ENCODE peak calls at places on chromosome 12, in five cellular contexts. One of them, this sample, is unnamed.

GRCh38 chr12:11787921-11788849 is 138.7 kb downstream of the ETV6 start:
- DNase-seq in NB4: no peak
- DNase-seq in CD8-positive, alpha-beta T cell: no peak
- DNase-seq in A673: peak
- DNase-seq in mammary epithelial cell: no peak
- DNase-seq in this sample: no peak

GRCh38 chr12:632102-632696 is 31.0 kb downstream of the NINJ2 start:
- DNase-seq in CD8-positive, alpha-beta T cell: no peak
- DNase-seq in A673: no peak
- DNase-seq in mammary epithelial cell: peak
- DNase-seq in NB4: peak
- DNase-seq in this sample: peak

GRCh38 chr12:90253142-90253541 is 544.5 kb upstream of the ATP2B1 start:
- DNase-seq in CD8-positive, alpha-beta T cell: no peak
- DNase-seq in A673: no peak
- DNase-seq in NB4: peak
- DNase-seq in mammary epithelial cell: no peak
- DNase-seq in this sample: no peak

GRCh38 chr12:32098112-32098511 is 8.5 kb upstream of the BICD1 start:
- DNase-seq in mammary epithelial cell: no peak
- DNase-seq in CD8-positive, alpha-beta T cell: no peak
- DNase-seq in NB4: no peak
- DNase-seq in A673: no peak
- DNase-seq in this sample: no peak

GRCh38 chr12:106248849-106249371 is 1.1 kb upstream of the CKAP4 start:
- DNase-seq in NB4: peak
- DNase-seq in A673: peak
- DNase-seq in mammary epithelial cell: peak
- DNase-seq in CD8-positive, alpha-beta T cell: no peak
- DNase-seq in this sample: no peak

GRCh38 chr12:124351422-124351821 is 56.5 kb downstream of the RFLNA start:
- DNase-seq in A673: no peak
- DNase-seq in NB4: no peak
- DNase-seq in CD8-positive, alpha-beta T cell: no peak
- DNase-seq in mammary epithelial cell: no peak
- DNase-seq in this sample: no peak

GRCh38 chr12:103493199-103493598 is 2.6 kb downstream of the C12orf42 start:
- DNase-seq in mammary epithelial cell: peak
- DNase-seq in A673: no peak
- DNase-seq in CD8-positive, alpha-beta T cell: no peak
- DNase-seq in NB4: no peak
- DNase-seq in this sample: no peak

GRCh38 chr12:107564946-107565345 is 120.7 kb upstream of the PWP1 start:
- DNase-seq in NB4: peak
- DNase-seq in A673: peak
- DNase-seq in mammary epithelial cell: peak
- DNase-seq in CD8-positive, alpha-beta T cell: no peak
- DNase-seq in this sample: no peak

GRCh38 chr12:123655420-123655819 is 15.5 kb upstream of the TCTN2 start:
- DNase-seq in mammary epithelial cell: no peak
- DNase-seq in NB4: no peak
- DNase-seq in A673: no peak
- DNase-seq in CD8-positive, alpha-beta T cell: no peak
- DNase-seq in this sample: no peak

GRCh38 chr12:38921025-38921677 is 15.8 kb upstream of the CPNE8 start:
- DNase-seq in mammary epithelial cell: peak
- DNase-seq in CD8-positive, alpha-beta T cell: no peak
- DNase-seq in A673: peak
- DNase-seq in NB4: peak
- DNase-seq in this sample: no peak

GRCh38 chr12:1812650-1813302 is 7.6 kb upstream of the LRTM2 start:
- DNase-seq in NB4: peak
- DNase-seq in A673: no peak
- DNase-seq in CD8-positive, alpha-beta T cell: no peak
- DNase-seq in mammary epithelial cell: no peak
- DNase-seq in this sample: no peak

GRCh38 chr12:89880695-89881350 is 172.2 kb upstream of the ATP2B1 start:
- DNase-seq in mammary epithelial cell: no peak
- DNase-seq in NB4: peak
- DNase-seq in CD8-positive, alpha-beta T cell: peak
- DNase-seq in A673: no peak
- DNase-seq in this sample: no peak

GRCh38 chr12:46930101-46930500 is 104.3 kb upstream of the SLC38A4 start:
- DNase-seq in CD8-positive, alpha-beta T cell: no peak
- DNase-seq in NB4: no peak
- DNase-seq in A673: no peak
- DNase-seq in mammary epithelial cell: no peak
- DNase-seq in this sample: no peak

GRCh38 chr12:77842430-77842829 is 11.7 kb downstream of the NAV3 start:
- DNase-seq in NB4: no peak
- DNase-seq in A673: no peak
- DNase-seq in CD8-positive, alpha-beta T cell: no peak
- DNase-seq in mammary epithelial cell: peak
- DNase-seq in this sample: peak

GRCh38 chr12:93608313-93608712 is 35.8 kb downstream of the SOCS2 start:
- DNase-seq in CD8-positive, alpha-beta T cell: no peak
- DNase-seq in mammary epithelial cell: no peak
- DNase-seq in A673: no peak
- DNase-seq in NB4: no peak
- DNase-seq in this sample: no peak

GRCh38 chr12:4477133-4477532 is 31.5 kb upstream of the FGF6 start:
- DNase-seq in A673: no peak
- DNase-seq in NB4: peak
- DNase-seq in CD8-positive, alpha-beta T cell: no peak
- DNase-seq in mammary epithelial cell: peak
- DNase-seq in this sample: no peak

DNA sequence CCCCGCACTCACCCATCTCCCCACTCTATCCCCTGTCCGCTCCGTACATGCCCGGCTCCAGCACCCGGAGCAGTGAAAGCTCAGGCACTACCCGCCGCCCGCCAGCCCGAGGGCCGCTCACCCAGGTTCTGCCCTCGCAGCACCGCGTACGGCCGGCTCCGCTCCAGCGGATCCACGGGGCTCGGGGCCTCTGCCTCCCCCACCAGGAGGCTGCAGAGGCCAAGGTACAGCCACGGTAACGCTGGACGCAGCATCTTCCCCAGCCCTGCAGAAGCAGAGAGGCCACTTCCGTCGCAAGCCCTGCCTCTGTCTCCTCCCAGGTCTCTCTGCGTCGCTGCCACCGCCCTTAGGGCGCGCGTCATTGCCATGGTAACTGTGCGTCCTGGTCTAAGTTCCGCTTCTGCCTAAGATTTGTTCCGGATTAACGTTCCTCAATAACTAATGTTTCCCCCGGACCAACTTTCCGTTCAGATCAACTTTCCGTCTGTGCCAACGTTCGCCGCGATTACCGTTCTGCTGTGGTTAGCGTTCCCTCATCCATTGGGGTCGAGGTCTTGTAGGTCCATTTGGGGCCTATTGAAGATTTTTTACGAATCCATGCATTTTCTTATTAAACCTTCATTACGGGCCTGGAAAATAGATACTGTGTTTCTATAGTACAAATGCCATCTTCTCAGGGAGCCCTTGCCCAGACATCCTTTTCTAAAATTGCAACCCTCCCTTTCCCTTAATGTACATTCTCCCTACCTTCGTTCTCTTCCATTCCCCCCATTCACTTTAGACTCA is at the start of gene C12orf76:
- DNase-seq in NB4: peak
- DNase-seq in CD8-positive, alpha-beta T cell: peak
- DNase-seq in mammary epithelial cell: peak
- DNase-seq in A673: peak
- DNase-seq in this sample: peak
- TF ChIP-seq CTCF in NB4: no peak
- TF ChIP-seq CTCF in CD8-positive, alpha-beta T cell: no peak
- TF ChIP-seq CTCF in mammary epithelial cell: no peak
- TF ChIP-seq CTCF in A673: no peak
- TF ChIP-seq CTCF in this sample: no peak

DNA sequence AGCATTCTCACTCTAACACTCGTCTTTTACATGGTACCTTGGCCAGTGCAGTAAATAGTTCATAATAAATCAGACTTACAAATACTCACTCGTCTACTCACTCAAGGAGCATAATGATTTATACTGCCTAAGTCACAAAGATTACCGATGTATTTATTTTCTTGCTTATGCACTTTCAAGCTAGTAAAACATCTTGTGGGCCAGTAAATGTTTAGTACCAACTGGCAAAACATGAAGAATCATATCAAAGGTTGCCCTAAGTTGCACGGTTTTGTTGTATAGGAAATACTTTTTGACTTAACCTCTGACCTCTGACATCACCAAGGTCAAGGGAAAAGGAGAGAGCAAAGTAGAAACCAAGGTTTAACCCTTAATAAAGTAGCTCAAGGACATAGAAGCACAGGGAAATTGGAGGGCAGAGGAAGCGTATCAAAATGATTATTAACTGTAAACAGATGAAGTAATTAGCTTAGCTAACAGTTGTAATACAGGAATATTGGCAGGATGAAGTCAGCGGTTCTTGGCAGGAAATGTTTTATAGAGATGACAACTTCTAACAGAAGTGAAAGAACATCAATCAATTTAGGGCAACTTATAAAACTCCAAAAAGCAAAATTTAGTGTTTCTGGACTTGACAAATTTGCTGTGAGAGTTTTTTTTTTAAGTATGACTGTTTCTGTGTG is 131.9 kb downstream of the HMGA2 start:
- DNase-seq in NB4: no peak
- DNase-seq in CD8-positive, alpha-beta T cell: no peak
- DNase-seq in mammary epithelial cell: no peak
- DNase-seq in A673: peak
- DNase-seq in this sample: no peak
- H3K4me3 ChIP-seq in NB4: no peak
- H3K4me3 ChIP-seq in CD8-positive, alpha-beta T cell: no peak
- H3K4me3 ChIP-seq in mammary epithelial cell: peak
- H3K4me3 ChIP-seq in A673: no peak
- H3K4me3 ChIP-seq in this sample: no peak

DNA sequence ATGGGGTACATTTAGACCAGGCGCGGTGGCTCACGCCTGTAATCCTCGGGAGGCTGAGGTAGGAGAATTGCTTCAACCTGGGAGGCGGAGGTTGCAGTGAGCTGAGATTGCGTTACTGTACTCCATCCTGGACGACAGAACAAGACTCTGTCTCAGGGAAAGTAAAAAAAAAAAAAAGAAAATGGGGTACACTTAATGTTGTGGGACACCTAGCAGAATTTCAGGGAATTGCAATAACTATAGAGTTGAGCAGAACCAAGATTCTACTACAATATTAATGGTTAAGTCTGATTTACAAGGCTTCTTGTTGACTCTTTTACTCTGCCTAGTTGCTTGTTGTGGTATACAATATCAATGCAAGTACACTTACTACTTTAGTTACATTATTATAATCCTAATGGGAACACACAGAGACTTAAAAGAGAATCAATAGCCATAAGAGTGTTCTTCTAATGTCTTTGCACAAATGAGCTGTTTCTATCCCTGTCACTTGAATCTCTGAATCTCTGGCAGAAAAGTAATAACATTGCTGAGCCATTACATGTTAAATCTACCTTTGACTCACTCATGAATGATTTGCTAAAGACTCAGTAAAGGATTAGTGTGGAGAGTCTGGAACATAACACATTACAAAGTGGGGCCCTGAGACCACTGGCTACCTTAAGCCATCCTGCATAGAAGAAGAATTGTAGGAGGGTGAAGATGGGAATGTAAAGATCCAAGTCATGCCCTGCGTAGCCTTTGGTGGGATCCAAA is 22.7 kb downstream of the BEST3 start:
- DNase-seq in A673: no peak
- DNase-seq in CD8-positive, alpha-beta T cell: no peak
- DNase-seq in mammary epithelial cell: no peak
- DNase-seq in NB4: no peak
- DNase-seq in this sample: no peak
- TF ChIP-seq CTCF in A673: peak
- TF ChIP-seq CTCF in CD8-positive, alpha-beta T cell: no peak
- TF ChIP-seq CTCF in mammary epithelial cell: peak
- TF ChIP-seq CTCF in NB4: no peak
- TF ChIP-seq CTCF in this sample: peak

DNA sequence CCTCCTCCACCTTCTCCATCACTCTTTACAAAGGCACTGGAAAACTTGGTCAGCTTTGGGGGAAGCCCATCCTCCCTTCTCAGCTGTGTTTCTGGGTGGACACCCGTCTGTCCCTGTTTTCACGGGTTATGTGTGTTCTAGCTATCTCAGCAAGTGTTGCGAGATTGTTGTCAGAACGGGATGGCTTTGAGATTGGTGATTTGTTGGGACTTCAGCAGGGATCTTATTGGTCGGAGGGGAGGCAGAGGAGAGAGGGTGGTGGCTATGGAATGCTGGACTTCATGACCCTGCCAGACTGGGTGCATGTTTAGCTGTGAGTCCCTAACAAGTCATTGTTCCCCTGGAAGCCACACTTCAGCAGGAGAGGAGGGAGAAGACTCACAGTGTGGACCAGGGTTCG is 2.1 kb downstream of the USP5 start:
- DNase-seq in CD8-positive, alpha-beta T cell: no peak
- DNase-seq in mammary epithelial cell: no peak
- DNase-seq in NB4: no peak
- DNase-seq in A673: no peak
- DNase-seq in this sample: no peak
- H3K4me3 ChIP-seq in CD8-positive, alpha-beta T cell: no peak
- H3K4me3 ChIP-seq in mammary epithelial cell: no peak
- H3K4me3 ChIP-seq in NB4: no peak
- H3K4me3 ChIP-seq in A673: no peak
- H3K4me3 ChIP-seq in this sample: no peak

GRCh38 chr12:80825506-80825905 is 108.8 kb downstream of the MYF5 start:
- DNase-seq in A673: no peak
- DNase-seq in mammary epithelial cell: no peak
- DNase-seq in CD8-positive, alpha-beta T cell: no peak
- DNase-seq in NB4: no peak
- DNase-seq in this sample: no peak
- TF ChIP-seq CTCF in A673: no peak
- TF ChIP-seq CTCF in mammary epithelial cell: no peak
- TF ChIP-seq CTCF in CD8-positive, alpha-beta T cell: no peak
- TF ChIP-seq CTCF in NB4: no peak
- TF ChIP-seq CTCF in this sample: no peak

DNA sequence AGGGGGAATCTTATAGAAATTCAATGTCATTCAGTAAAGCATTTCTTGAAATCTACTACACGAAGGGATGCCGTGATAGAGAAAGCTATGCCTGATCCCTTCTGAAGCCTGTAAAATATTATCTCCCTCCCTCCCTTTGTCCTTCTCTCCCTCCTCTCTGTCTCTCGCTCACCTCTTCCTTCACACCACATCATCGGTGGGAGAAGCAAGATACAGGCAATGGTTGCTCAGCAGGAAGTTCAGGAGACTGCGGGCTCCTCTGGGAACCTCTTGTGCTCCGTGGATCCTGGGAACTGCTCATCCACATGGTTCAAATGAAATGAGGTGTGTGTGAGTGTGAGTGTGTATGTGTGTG is 219.4 kb upstream of the TBX3 start:
- DNase-seq in CD8-positive, alpha-beta T cell: no peak
- DNase-seq in A673: no peak
- DNase-seq in mammary epithelial cell: no peak
- DNase-seq in NB4: no peak
- DNase-seq in this sample: no peak
- H3K4me3 ChIP-seq in CD8-positive, alpha-beta T cell: no peak
- H3K4me3 ChIP-seq in A673: no peak
- H3K4me3 ChIP-seq in mammary epithelial cell: no peak
- H3K4me3 ChIP-seq in NB4: no peak
- H3K4me3 ChIP-seq in this sample: no peak

GRCh38 chr12:49998453-49998852 is 25.7 kb downstream of the AQP6 start:
- DNase-seq in A673: no peak
- DNase-seq in CD8-positive, alpha-beta T cell: no peak
- DNase-seq in mammary epithelial cell: no peak
- DNase-seq in NB4: no peak
- DNase-seq in this sample: no peak
- TF ChIP-seq CTCF in A673: no peak
- TF ChIP-seq CTCF in CD8-positive, alpha-beta T cell: no peak
- TF ChIP-seq CTCF in mammary epithelial cell: no peak
- TF ChIP-seq CTCF in NB4: no peak
- TF ChIP-seq CTCF in this sample: peak

This sample was measured in epithelial cell of proximal tubule.